ENCODE peak calls at places on chromosomes 12 and 14, in seven cellular contexts. T is transverse colon, N is aorta, Q is tibial artery, J is lower lobe of right lung, I is body of pancreas, V is psoas muscle. R is an unnamed sample. For H3K9me3, the result is how much of the 10 kb centered on the place peaks cover.

GRCh38 chr12:29066061-29066588 is 83.0 kb upstream of the FAR2 start:
- DNase-seq in N (no peak), I (no peak), Q (no peak), J (no peak), T (no peak), V (no peak), R (no peak)

GRCh38 chr12:75571204-75571603 is 59.8 kb upstream of the KRR1 start:
- DNase-seq in N (no peak), T (no peak), Q (no peak), V (no peak), J (no peak), I (no peak), R (no peak)

GRCh38 chr12:66636771-66637170 is 42.1 kb downstream of the GRIP1 start:
- DNase-seq in I (peak), J (no peak), N (no peak), V (peak), Q (peak), T (no peak), R (no peak)

GRCh38 chr12:49462103-49462739 is 76.6 kb upstream of the KCNH3 start:
- DNase-seq in N (no peak), V (peak), Q (no peak), J (no peak), I (no peak), T (no peak), R (no peak)

GRCh38 chr14:102187044-102187443 is 47.3 kb downstream of the WDR20 start:
- DNase-seq in Q (no peak), N (no peak), I (no peak), V (no peak), T (no peak), J (no peak), R (no peak)

GRCh38 chr12:95218164-95218851 is 701 bp downstream of the VEZT start:
- DNase-seq in J (no peak), V (no peak), I (no peak), Q (no peak), N (no peak), T (peak), R (no peak)

GRCh38 chr14:76710093-76711010 is 50.9 kb upstream of the VASH1 start:
- DNase-seq in N (no peak), Q (no peak), I (peak), J (no peak), T (no peak), V (no peak), R (no peak)

GRCh38 chr14:103713304-103714062 is 1.8 kb downstream of the XRCC3 start:
- DNase-seq in N (no peak), V (no peak), Q (no peak), J (no peak), I (no peak), T (no peak), R (no peak)

GRCh38 chr12:79897617-79898016 is 37.3 kb downstream of the PPP1R12A start:
- DNase-seq in Q (no peak), I (no peak), J (no peak), T (no peak), N (no peak), V (no peak), R (no peak)

GRCh38 chr14:71238835-71239234 is 331.6 kb downstream of the PCNX1 start:
- DNase-seq in N (no peak), V (no peak), Q (no peak), J (no peak), I (no peak), T (no peak), R (no peak)

GRCh38 chr14:53044486-53044885 is 93.6 kb upstream of the FERMT2 start:
- DNase-seq in N (no peak), J (no peak), T (no peak), V (no peak), I (no peak), Q (no peak), R (no peak)

GRCh38 chr12:11970155-11970520 is 100.6 kb upstream of the BCL2L14 start:
- DNase-seq in N (no peak), Q (no peak), T (no peak), V (no peak), I (no peak), J (no peak), R (no peak)

GRCh38 chr14:52325632-52326031 is 11.5 kb downstream of the PTGER2 start:
- DNase-seq in N (no peak), V (no peak), T (no peak), Q (no peak), J (no peak), I (no peak), R (no peak)

GRCh38 chr12:103632554-103633216 is 45.6 kb downstream of the STAB2 start:
- DNase-seq in N (peak), I (peak), V (peak), T (peak), Q (no peak), J (peak), R (peak)

GRCh38 chr14:99462211-99462610 is 18.4 kb downstream of the SETD3 start:
- DNase-seq in Q (no peak), T (no peak), J (no peak), N (no peak), V (no peak), I (no peak), R (no peak)
- H3K9me3 ChIP-seq in Q (under half), T (under half), J (under half), N (under half), V (under half), I (under half), R (under half)

DNA sequence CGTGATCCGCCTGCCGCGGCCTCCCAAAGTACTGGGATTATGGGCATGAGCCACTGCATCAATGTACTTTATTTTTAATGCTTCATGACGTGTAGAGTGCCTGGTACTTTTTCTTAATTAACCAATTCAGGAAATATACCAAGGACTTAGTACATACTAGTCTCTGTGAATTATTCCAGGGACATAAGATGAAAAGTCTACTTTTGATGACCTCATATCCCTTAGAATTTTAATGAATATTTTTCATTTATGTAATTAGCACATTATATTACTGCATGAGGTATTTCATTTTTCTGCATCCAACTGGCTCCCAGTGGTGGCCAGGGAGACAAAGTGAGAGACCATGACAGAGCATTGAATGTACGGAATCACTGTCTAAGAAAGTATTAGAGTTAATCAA is 577.7 kb upstream of the NOVA1 start:
- DNase-seq in V (no peak), N (no peak), Q (no peak), I (no peak), T (no peak), J (no peak), R (no peak)
- H3K9me3 ChIP-seq in V (under half), N (under half), Q (under half), I (under half), T (under half), J (under half), R (under half)

GRCh38 chr14:95531473-95531872 is 3.4 kb upstream of the GLRX5 start:
- DNase-seq in N (no peak), J (no peak), I (no peak), T (no peak), Q (no peak), V (no peak), R (no peak)

GRCh38 chr14:95535226-95536021 is 574 bp downstream of the GLRX5 start:
- DNase-seq in T (no peak), Q (no peak), N (no peak), I (no peak), J (no peak), V (peak), R (no peak)

GRCh38 chr14:95534299-95535225 is at the start of gene GLRX5:
- DNase-seq in Q (peak), I (peak), T (peak), V (peak), J (peak), N (peak), R (peak)

GRCh38 chr14:95533822-95534221 is 1.0 kb upstream of the GLRX5 start:
- DNase-seq in Q (no peak), T (no peak), I (no peak), J (no peak), V (peak), N (peak), R (no peak)

DNA sequence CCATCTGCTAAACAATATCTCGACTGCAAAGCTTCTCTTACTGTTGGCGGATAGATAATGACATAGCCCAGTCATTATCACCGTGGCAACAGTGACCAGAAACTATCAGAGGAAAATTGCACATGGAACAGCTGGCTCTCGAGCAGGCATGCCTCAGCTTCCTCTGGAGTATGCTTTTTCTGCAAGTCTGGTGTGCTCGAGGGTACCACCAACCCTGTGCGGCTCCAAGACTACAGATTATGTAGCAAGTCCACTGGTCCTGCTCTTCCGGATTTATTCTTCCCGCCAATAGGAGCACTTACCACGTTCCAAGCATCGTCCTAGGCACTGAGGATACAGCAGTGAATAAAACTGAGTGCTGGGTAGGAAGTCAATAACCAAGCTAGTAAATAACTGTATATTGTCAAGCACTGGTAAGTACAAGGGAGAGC is 1.4 kb upstream of the GLRX5 start:
- DNase-seq in I (no peak), N (no peak), J (no peak), Q (no peak), V (no peak), T (no peak), R (no peak)
- H3K9me3 ChIP-seq in I (under half), N (under half), J (under half), Q (under half), V (under half), T (under half), R (under half)

GRCh38 chr14:29892327-29892726 is 35.3 kb downstream of the PRKD1 start:
- DNase-seq in Q (no peak), V (no peak), J (no peak), I (no peak), T (no peak), N (no peak), R (no peak)
- H3K9me3 ChIP-seq in Q (under half), V (under half), J (under half), I (under half), T (under half), N (under half), R (under half)

R was measured in T-helper 17 cell.